ENCODE peak calls at places on chromosomes 16 and 17, in five cellular contexts. Z is dorsolateral prefrontal cortex; H is CD8-positive, alpha-beta T cell; N is H9; E is IMR-90. F is an unnamed sample.

GRCh38 chr16:10933865-10934264 is 8.4 kb downstream of the DEXI start:
- DNase-seq in Z (no peak), H (no peak), N (no peak), E (no peak), F (no peak)

GRCh38 chr17:82458885-82459424 is 414 bp downstream of the NARF start:
- DNase-seq in Z (no peak), H (no peak), N (no peak), E (peak; percentile 19), F (peak; percentile 31)

GRCh38 chr16:68070811-68071546 is 14.2 kb upstream of the NFATC3 start:
- DNase-seq in Z (no peak), H (no peak), N (no peak), E (no peak), F (no peak)

GRCh38 chr17:35094902-35095301 is 24.8 kb downstream of the RAD51D start:
- DNase-seq in Z (no peak), H (no peak), N (no peak), E (peak; percentile 93), F (no peak)

GRCh38 chr17:49715221-49715620 is 7.5 kb upstream of the SLC35B1 start:
- DNase-seq in Z (no peak), H (peak; percentile 34), N (no peak), E (no peak), F (no peak)

GRCh38 chr17:37518816-37519215 is 29.1 kb downstream of the DUSP14 start:
- DNase-seq in Z (no peak), H (no peak), N (no peak), E (no peak), F (no peak)

GRCh38 chr17:27980035-27980434 is 62.4 kb upstream of the NLK start:
- DNase-seq in Z (no peak), H (no peak), N (no peak), E (peak; percentile 75), F (no peak)

GRCh38 chr16:3171855-3172593 is 16.0 kb upstream of the OR1F1 start:
- DNase-seq in Z (no peak), H (no peak), N (peak; percentile 87), E (peak; percentile 76), F (no peak)

GRCh38 chr17:65482201-65482600 is 79.2 kb downstream of the AXIN2 start:
- DNase-seq in Z (no peak), H (no peak), N (no peak), E (no peak), F (no peak)

GRCh38 chr17:80774146-80774545 is 217.5 kb upstream of the CHMP6 start:
- DNase-seq in Z (no peak), H (no peak), N (peak; percentile 24), E (peak; percentile 60), F (no peak)

GRCh38 chr16:75758215-75758614 is 31.9 kb upstream of the CPHXL start:
- DNase-seq in Z (no peak), H (no peak), N (no peak), E (peak; percentile 19), F (no peak)

GRCh38 chr17:6556121-6557039 is at the start of gene PITPNM3:
- DNase-seq in Z (no peak), H (no peak), N (no peak), E (no peak), F (no peak)

GRCh38 chr17:2030779-2031163 is 818 bp downstream of the DPH1 start:
- DNase-seq in Z (no peak), H (no peak), N (peak; percentile 89), E (no peak), F (no peak)

GRCh38 chr16:471353-472198 is 46.1 kb downstream of the RAB11FIP3 start:
- DNase-seq in Z (peak; percentile 95), H (no peak), N (peak; percentile 87), E (peak; percentile 19), F (no peak)

GRCh38 chr17:43171761-43172487 is 910 bp downstream of the NBR1 start:
- DNase-seq in Z (no peak), H (no peak), N (no peak), E (peak; percentile 95), F (peak; percentile 96)

GRCh38 chr17:35630530-35631148 is 43.5 kb downstream of the AP2B1 start:
- DNase-seq in Z (no peak), H (no peak), N (no peak), E (peak; percentile 80), F (peak; percentile 45)

GRCh38 chr16:75580-76501 is 2.2 kb upstream of the MPG start:
- DNase-seq in Z (no peak), H (no peak), N (peak; percentile 83), E (peak; percentile 86), F (no peak)

GRCh38 chr16:88978608-88979346 is 1.8 kb upstream of the CBFA2T3 start:
- DNase-seq in Z (no peak), H (no peak), N (no peak), E (no peak), F (no peak)

GRCh38 chr16:90077757-90078593 is 844 bp upstream of the PRDM7 start:
- DNase-seq in Z (no peak), H (peak; percentile 32), N (peak; percentile 40), E (peak; percentile 42), F (peak; percentile 0)

GRCh38 chr17:71522383-71522782 is 598.4 kb upstream of the SOX9 start:
- DNase-seq in Z (no peak), H (no peak), N (no peak), E (no peak), F (no peak)

GRCh38 chr17:59785091-59785799 is 77.8 kb downstream of the VMP1 start:
- DNase-seq in Z (no peak), H (no peak), N (no peak), E (no peak), F (no peak)

GRCh38 chr17:42743595-42744282 is 1.1 kb downstream of the EZH1 start:
- DNase-seq in Z (no peak), H (no peak), N (no peak), E (no peak), F (no peak)

GRCh38 chr16:23055481-23055880 is 93.8 kb downstream of the USP31 start:
- DNase-seq in Z (no peak), H (no peak), N (no peak), E (no peak), F (no peak)

GRCh38 chr16:24993722-24994686 is 21.2 kb downstream of the ARHGAP17 start:
- DNase-seq in Z (no peak), H (no peak), N (no peak), E (peak; percentile 96), F (no peak)

GRCh38 chr17:6241996-6242395 is 171.8 kb downstream of the WSCD1 start:
- DNase-seq in Z (no peak), H (no peak), N (peak; percentile 29), E (no peak), F (no peak)

GRCh38 chr17:9924735-9925191 is 19.7 kb upstream of the RCVRN start:
- DNase-seq in Z (no peak), H (peak; percentile 11), N (peak; percentile 62), E (peak; percentile 75), F (peak; percentile 77)

GRCh38 chr16:11781773-11782172 is 15.3 kb downstream of the ZC3H7A start:
- DNase-seq in Z (peak; percentile 71), H (no peak), N (no peak), E (no peak), F (no peak)

GRCh38 chr16:87657621-87658192 is 55.4 kb downstream of the JPH3 start:
- DNase-seq in Z (no peak), H (no peak), N (peak; percentile 84), E (no peak), F (peak; percentile 10)

GRCh38 chr17:31320231-31320630 is 1.2 kb downstream of the EVI2A start:
- DNase-seq in Z (no peak), H (no peak), N (no peak), E (no peak), F (no peak)
- H3K27ac ChIP-seq in Z (peak overlapping the region; percentile 91), H (peak overlapping the region; percentile 79), N (no peak overlapping the region), E (no peak overlapping the region), F (no peak overlapping the region)

GRCh38 chr16:8685617-8686016 is 11.2 kb downstream of the ABAT start:
- DNase-seq in Z (no peak), H (no peak), N (no peak), E (no peak), F (no peak)
- H3K27me3 ChIP-seq in Z (no peaks in the 10 kb centered on the region), H (no peaks in the 10 kb centered on the region), N (no peaks in the 10 kb centered on the region), E (no peaks in the 10 kb centered on the region), F (no peaks in the 10 kb centered on the region)

GRCh38 chr17:7848665-7849184 is 6.1 kb upstream of the TMEM88 start:
- DNase-seq in Z (no peak), H (no peak), N (no peak), E (no peak), F (no peak)

GRCh38 chr17:7850970-7851437 is 3.9 kb upstream of the TMEM88 start:
- DNase-seq in Z (no peak), H (peak; percentile 36), N (no peak), E (no peak), F (no peak)

GRCh38 chr17:7849185-7850117 is 5.4 kb upstream of the TMEM88 start:
- DNase-seq in Z (no peak), H (peak; percentile 29), N (no peak), E (no peak), F (no peak)

GRCh38 chr17:7851438-7852261 is 3.2 kb upstream of the TMEM88 start:
- DNase-seq in Z (peak; percentile 79), H (peak; percentile 97), N (peak; percentile 98), E (peak; percentile 81), F (peak; percentile 91)

GRCh38 chr17:7850118-7850504 is 4.8 kb upstream of the TMEM88 start:
- DNase-seq in Z (no peak), H (no peak), N (no peak), E (no peak), F (no peak)
- H3K27ac ChIP-seq in Z (no peak overlapping the region), H (no peak overlapping the region), N (no peak overlapping the region), E (no peak overlapping the region), F (no peak overlapping the region)

GRCh38 chr16:84034516-84034915 is 8.1 kb downstream of the SLC38A8 start:
- DNase-seq in Z (no peak), H (no peak), N (no peak), E (no peak), F (no peak)
- H3K27me3 ChIP-seq in Z (no peaks in the 10 kb centered on the region), H (no peaks in the 10 kb centered on the region), N (no peaks in the 10 kb centered on the region), E (peaks cover 56% of the 10 kb centered on the region), F (no peaks in the 10 kb centered on the region)

F was measured in cardiac muscle cell.